ENCODE peak calls at places on chromosomes 5 and 9, in four cellular contexts. K, V, U and E are unnamed samples.

GRCh38 chr9:104974053-104974983 is 46.4 kb upstream of the ABCA1 start:
- DNase-seq in K (no peak), V (no peak), U (no peak), E (no peak)

GRCh38 chr5:60184599-60184998 is 291.1 kb upstream of the PDE4D start:
- DNase-seq in K (no peak), V (no peak), U (no peak), E (no peak)

GRCh38 chr9:128124451-128124850 is 3.1 kb downstream of the PTGES2 start:
- DNase-seq in K (no peak), V (no peak), U (no peak), E (no peak)

GRCh38 chr9:5269249-5269715 is 35.2 kb downstream of the RLN2 start:
- DNase-seq in K (peak), V (peak), U (no peak), E (peak)

GRCh38 chr5:96868603-96869371 is 7.5 kb upstream of the ERAP2 start:
- DNase-seq in K (peak), V (peak), U (peak), E (peak)

GRCh38 chr9:114155967-114156294 is 594 bp downstream of the COL27A1 start:
- DNase-seq in K (no peak), V (peak), U (no peak), E (no peak)

GRCh38 chr5:53490747-53491146 is 10.3 kb downstream of the FST start:
- DNase-seq in K (no peak), V (peak), U (no peak), E (peak)

GRCh38 chr9:127444283-127444920 is 6.8 kb downstream of the RPL12 start:
- DNase-seq in K (peak), V (peak), U (no peak), E (no peak)

GRCh38 chr5:142976861-142977260 is 206.7 kb downstream of the ARHGAP26 start:
- DNase-seq in K (no peak), V (peak), U (no peak), E (peak)

GRCh38 chr9:118595719-118596305 is 773.4 kb downstream of the BRINP1 start:
- DNase-seq in K (peak), V (peak), U (no peak), E (no peak)

GRCh38 chr5:36090033-36090432 is 23.4 kb upstream of the UGT3A2 start:
- DNase-seq in K (peak), V (peak), U (peak), E (peak)

GRCh38 chr9:16824545-16825041 is 45.9 kb downstream of the BNC2 start:
- DNase-seq in K (peak), V (no peak), U (no peak), E (peak)

GRCh38 chr9:21265421-21266189 is 25.8 kb upstream of the IFNA14 start:
- DNase-seq in K (peak), V (no peak), U (no peak), E (no peak)

GRCh38 chr9:124222918-124223720 is 34.6 kb upstream of the NEK6 start:
- DNase-seq in K (no peak), V (peak), U (no peak), E (peak)

GRCh38 chr9:71791875-71792274 is 23.6 kb upstream of the CEMIP2 start:
- DNase-seq in K (no peak), V (no peak), U (no peak), E (peak)

GRCh38 chr5:173535976-173536639 is 80.3 kb downstream of the BOD1 start:
- DNase-seq in K (peak), V (peak), U (no peak), E (peak)

GRCh38 chr5:91383956-91384300 is 811 bp upstream of the ARRDC3 start:
- DNase-seq in K (peak), V (peak), U (no peak), E (no peak)

GRCh38 chr9:21672140-21672539 is 130.3 kb upstream of the MTAP start:
- DNase-seq in K (peak), V (no peak), U (no peak), E (no peak)

GRCh38 chr5:177350776-177351391 is 584 bp downstream of the LMAN2 start:
- DNase-seq in K (peak), V (peak), U (no peak), E (no peak)

GRCh38 chr9:112748041-112748440 is 2.5 kb upstream of the SNX30 start:
- DNase-seq in K (no peak), V (peak), U (no peak), E (no peak)
- H3K27ac ChIP-seq in K (no peak), V (no peak), U (no peak), E (no peak)

DNA sequence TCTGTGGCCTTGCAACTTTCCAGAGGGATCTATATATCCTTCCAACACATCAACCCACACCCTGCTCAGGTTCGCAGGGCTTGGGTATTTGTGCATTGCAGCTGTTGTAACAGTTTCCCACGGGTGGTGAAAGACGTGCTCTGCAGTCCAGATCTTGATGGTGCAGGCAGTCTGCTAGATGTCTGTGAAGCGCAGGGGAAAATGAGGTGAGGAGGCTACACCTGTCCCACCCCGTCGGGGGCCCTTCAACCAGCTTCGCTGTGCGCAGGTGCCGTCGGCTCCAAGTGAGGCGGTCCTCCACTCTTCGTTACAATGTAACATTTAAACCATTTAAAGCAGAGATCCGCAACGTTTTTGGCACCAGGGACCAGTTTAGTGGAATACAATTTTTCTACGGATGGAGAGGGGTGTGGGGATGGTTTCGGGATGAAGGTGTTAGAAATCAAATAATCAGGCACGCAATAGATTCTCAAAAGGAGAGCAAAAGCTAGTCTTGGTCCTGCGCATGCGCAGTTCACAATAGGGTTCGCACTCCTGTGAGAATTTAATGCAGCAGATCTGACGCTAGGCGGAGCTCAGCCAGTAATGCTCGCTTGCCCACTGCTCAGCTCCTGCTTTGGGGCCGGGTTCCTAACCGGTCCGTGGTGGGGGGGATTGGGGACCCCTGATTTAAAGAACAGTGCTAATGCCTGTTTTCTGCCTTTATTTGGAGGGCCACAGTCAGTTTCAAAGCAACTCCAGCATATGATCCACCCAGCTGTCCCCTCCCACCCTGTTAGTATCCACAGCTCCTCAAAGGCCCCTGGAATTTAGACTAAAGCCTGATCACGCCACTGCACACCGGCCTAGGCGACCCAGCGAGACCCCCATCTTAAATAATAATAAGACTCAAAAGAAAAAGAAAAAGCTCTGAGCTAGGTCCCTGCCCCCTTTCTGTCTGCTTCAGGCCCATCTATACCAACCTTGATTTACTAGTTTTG is 97.1 kb upstream of the SELENOP start:
- DNase-seq in K (peak), V (peak), U (peak), E (peak)
- H3K4me2 ChIP-seq in K (peak), V (peak), U (peak), E (peak)

DNA sequence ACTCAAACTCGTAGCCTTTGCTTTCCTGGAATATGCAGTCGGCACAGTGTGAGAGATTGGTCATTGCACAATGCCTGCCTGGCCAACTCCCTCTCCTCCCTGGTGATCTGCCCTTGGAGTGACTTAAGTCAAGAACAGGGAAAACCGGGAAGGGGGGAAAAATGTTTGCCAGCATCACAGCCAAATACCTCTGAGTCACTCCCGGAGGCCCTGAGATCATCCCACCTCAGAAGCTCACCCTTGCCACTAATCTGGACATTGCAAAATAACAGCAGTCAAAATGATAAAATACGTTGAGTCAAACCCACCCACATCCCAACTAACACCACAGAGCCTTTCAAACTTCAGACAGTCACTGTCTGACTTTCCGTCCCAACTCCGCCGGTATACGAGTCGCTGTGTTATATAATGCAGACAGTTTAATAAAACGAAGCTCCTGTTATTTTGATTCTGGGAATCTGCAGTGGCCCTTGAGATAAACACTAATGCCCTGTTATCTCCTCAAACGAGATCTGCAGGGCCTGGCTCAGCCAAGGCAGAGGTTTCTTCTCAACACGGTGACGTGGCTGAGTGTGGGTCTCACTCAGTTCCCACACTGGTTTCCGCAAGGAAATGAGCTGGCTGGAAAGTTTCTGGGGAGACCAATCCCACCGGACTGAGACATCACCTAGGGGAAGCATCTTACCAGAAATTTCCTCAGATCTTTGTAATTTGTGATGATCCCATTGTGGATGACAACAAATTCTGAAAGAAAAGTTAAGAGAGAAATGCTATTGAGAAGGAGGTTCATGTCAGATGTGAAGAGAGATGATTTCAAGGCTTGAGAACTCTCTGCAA is 22.1 kb downstream of the GFPT2 start:
- DNase-seq in K (peak), V (peak), U (peak), E (peak)
- H3K27ac ChIP-seq in K (peak), V (peak), U (peak), E (peak)

GRCh38 chr5:123800640-123801039 is 288.7 kb downstream of the CSNK1G3 start:
- DNase-seq in K (no peak), V (no peak), U (no peak), E (no peak)
- H3K4me2 ChIP-seq in K (no peak), V (no peak), U (no peak), E (no peak)

DNA sequence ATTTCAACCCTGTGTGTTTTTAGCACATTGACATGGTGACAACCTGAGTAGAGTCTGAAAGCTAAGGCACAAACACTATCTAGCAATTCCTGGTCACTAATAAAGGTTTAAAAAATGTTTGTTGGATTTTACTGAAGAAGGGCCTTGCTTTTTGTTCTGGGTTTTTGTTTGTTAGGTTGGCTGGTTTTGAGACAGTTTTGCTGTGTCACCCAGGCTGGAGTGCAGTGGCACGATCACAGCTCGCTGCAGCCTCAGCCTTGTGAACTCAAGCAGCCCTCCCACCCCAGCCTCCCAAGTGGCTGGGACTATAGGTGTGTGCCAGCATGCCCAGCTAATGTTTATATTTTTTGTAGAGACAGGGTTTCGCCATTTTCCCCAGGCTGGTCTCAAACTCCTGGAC is 39.0 kb downstream of the PRKACG start:
- DNase-seq in K (no peak), V (no peak), U (no peak), E (no peak)
- H3K27ac ChIP-seq in K (no peak), V (no peak), U (no peak), E (no peak)

GRCh38 chr5:617896-618295 is 5.8 kb downstream of the CEP72 start:
- DNase-seq in K (no peak), V (no peak), U (no peak), E (no peak)

GRCh38 chr5:620152-620551 is 8.0 kb downstream of the CEP72 start:
- DNase-seq in K (no peak), V (no peak), U (no peak), E (no peak)

GRCh38 chr5:618450-618849 is 6.3 kb downstream of the CEP72 start:
- DNase-seq in K (no peak), V (no peak), U (no peak), E (no peak)

GRCh38 chr5:619444-619843 is 7.3 kb downstream of the CEP72 start:
- DNase-seq in K (no peak), V (no peak), U (no peak), E (no peak)

GRCh38 chr5:616342-617039 is 4.4 kb downstream of the CEP72 start:
- DNase-seq in K (peak), V (no peak), U (no peak), E (no peak)
- H3K4me2 ChIP-seq in K (no peak), V (no peak), U (no peak), E (no peak)

DNA sequence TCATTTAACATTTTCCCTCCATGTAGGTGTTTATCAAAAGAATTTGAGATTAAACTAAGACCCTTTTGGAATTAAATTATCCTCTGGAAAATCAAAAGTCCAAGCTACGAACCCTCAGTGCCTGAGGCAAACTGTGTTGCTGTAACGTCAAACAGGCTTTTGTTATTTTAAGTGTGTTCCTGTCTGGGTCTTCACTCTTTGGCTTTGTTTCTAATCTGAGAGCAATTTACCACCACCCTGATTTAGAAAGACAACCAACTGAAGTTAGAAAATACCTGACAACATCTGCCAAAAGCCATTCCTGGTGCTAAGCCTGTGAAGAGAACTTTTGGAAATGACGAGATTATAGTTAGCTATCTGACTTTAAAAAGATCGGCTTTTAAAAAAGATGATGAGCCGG is 199.9 kb downstream of the DIRAS2 start:
- DNase-seq in K (peak), V (no peak), U (no peak), E (no peak)
- H3K27ac ChIP-seq in K (no peak), V (no peak), U (no peak), E (no peak)

GRCh38 chr5:56409331-56410190 is 176.4 kb upstream of the ANKRD55 start:
- DNase-seq in K (peak), V (peak), U (no peak), E (peak)
- H3K4me2 ChIP-seq in K (no peak), V (peak), U (no peak), E (peak)

DNA sequence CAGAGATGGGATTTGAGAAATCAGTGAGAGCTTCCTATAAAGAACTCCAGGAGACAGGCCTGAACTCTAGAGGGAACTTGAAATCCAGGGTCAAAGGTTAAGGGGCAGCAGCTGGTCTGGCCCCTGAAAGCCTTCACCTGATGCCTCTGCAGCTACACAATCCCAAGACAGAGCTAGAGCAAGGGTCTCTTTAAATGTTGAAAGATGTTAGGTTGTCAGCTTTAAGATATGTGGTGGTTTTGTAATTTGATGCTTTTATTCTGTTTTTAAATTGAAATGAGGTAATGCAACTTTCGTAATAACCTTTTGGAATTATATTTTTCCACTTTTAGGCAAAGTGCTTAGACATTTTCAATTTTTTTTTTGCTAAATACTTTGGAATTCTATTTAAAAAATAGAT is 2.4 kb downstream of the SOWAHA start:
- DNase-seq in K (no peak), V (peak), U (no peak), E (peak)
- H3K27ac ChIP-seq in K (no peak), V (no peak), U (no peak), E (no peak)

DNA sequence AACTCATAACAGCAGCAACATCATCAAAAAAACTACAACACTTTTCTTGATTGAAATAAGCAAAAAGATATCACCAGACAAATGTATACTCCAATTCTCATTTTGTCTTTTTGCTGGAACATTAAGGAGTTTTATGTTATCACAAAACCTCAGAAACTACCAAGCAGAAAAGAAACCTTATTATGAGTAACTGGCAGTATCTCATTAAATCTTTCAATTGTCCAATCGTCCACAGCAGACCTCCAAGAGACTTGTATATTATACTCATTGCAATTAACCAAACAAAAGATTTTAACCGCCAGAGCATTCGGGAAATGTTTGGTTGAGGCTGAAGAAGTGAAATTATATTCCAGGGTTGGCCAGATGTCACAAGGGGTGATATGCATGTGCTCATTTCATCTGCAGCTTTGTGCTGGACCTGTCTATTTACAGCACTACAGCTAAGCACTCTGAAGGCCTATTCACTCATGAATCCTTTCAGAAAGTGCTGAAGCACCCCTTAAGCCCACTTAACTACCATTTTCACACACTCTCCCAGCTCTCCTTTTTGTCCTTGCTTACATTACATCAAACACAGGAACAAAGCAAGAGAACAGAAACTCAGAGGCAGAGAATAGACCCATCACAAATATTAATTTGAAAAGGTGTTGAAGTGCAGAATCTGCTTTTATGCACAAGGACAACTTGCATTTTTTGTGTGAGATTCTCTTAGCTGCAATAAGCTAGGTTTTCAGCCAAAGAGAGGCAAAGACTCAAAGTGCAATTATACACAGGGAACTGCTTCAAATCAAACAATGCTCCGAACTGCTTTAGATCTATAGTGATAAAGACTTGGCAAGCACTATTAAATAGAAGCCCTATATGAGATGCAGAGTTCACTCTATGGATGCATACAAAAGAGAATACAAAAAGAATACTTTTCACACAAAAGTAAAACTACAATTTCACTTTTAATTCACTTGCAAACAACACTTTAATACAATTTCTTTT is 150.4 kb upstream of the POU5F2 start:
- DNase-seq in K (no peak), V (no peak), U (no peak), E (no peak)
- H3K4me2 ChIP-seq in K (no peak), V (no peak), U (no peak), E (no peak)